ENCODE peak calls at places on chromosome 19, in six cellular contexts. One of them, this sample, is unnamed.

GRCh38 chr19:10968527-10969081 is 7.8 kb downstream of the SMARCA4 start:
- DNase-seq in neural progenitor cell: no peak
- DNase-seq in HCT116: no peak
- DNase-seq in PC-3: no peak
- DNase-seq in GM23338: no peak
- DNase-seq in GM23248: no peak
- DNase-seq in this sample: no peak

GRCh38 chr19:51702754-51703654 is 9.9 kb downstream of the SPACA6 start:
- DNase-seq in PC-3: no peak
- DNase-seq in GM23248: peak; percentile 21
- DNase-seq in HCT116: no peak
- DNase-seq in neural progenitor cell: peak; percentile 49
- DNase-seq in GM23338: peak; percentile 94
- DNase-seq in this sample: peak; percentile 54

GRCh38 chr19:51064534-51065220 is at the start of gene KLK13:
- DNase-seq in PC-3: no peak
- DNase-seq in neural progenitor cell: peak; percentile 26
- DNase-seq in GM23248: peak; percentile 18
- DNase-seq in HCT116: peak; percentile 7
- DNase-seq in GM23338: peak; percentile 87
- DNase-seq in this sample: peak; percentile 63

GRCh38 chr19:30028118-30028991 is 86.3 kb downstream of the URI1 start:
- DNase-seq in GM23248: no peak
- DNase-seq in HCT116: no peak
- DNase-seq in PC-3: peak; percentile 29
- DNase-seq in GM23338: no peak
- DNase-seq in neural progenitor cell: no peak
- DNase-seq in this sample: no peak

GRCh38 chr19:51983361-51983760 is 3.3 kb downstream of the ZNF350 start:
- DNase-seq in HCT116: no peak
- DNase-seq in neural progenitor cell: no peak
- DNase-seq in GM23248: no peak
- DNase-seq in GM23338: no peak
- DNase-seq in PC-3: no peak
- DNase-seq in this sample: no peak

GRCh38 chr19:1483067-1483978 is 4.3 kb upstream of the C19orf25 start:
- DNase-seq in PC-3: no peak
- DNase-seq in HCT116: no peak
- DNase-seq in GM23248: no peak
- DNase-seq in neural progenitor cell: no peak
- DNase-seq in GM23338: no peak
- DNase-seq in this sample: no peak

GRCh38 chr19:31539386-31539785 is 190.2 kb upstream of the TSHZ3 start:
- DNase-seq in GM23338: no peak
- DNase-seq in GM23248: no peak
- DNase-seq in PC-3: no peak
- DNase-seq in neural progenitor cell: no peak
- DNase-seq in HCT116: no peak
- DNase-seq in this sample: no peak

GRCh38 chr19:1234670-1235380 is 3.0 kb downstream of the CBARP start:
- DNase-seq in neural progenitor cell: no peak
- DNase-seq in GM23338: no peak
- DNase-seq in HCT116: no peak
- DNase-seq in GM23248: no peak
- DNase-seq in PC-3: no peak
- DNase-seq in this sample: no peak

GRCh38 chr19:383922-384800 is 24.8 kb downstream of the C2CD4C start:
- DNase-seq in GM23248: peak; percentile 25
- DNase-seq in neural progenitor cell: peak; percentile 77
- DNase-seq in HCT116: no peak
- DNase-seq in PC-3: no peak
- DNase-seq in GM23338: peak; percentile 89
- DNase-seq in this sample: peak; percentile 49

GRCh38 chr19:35518313-35518712 is 4.9 kb upstream of the DMKN start:
- DNase-seq in neural progenitor cell: no peak
- DNase-seq in HCT116: peak; percentile 19
- DNase-seq in GM23248: peak; percentile 98
- DNase-seq in PC-3: peak; percentile 84
- DNase-seq in GM23338: no peak
- DNase-seq in this sample: peak; percentile 35

GRCh38 chr19:51530616-51531015 is 854 bp downstream of the SIGLEC6 start:
- DNase-seq in PC-3: no peak
- DNase-seq in GM23248: no peak
- DNase-seq in GM23338: no peak
- DNase-seq in neural progenitor cell: no peak
- DNase-seq in HCT116: no peak
- DNase-seq in this sample: no peak

GRCh38 chr19:19538767-19539166 is 702 bp downstream of the CILP2 start:
- DNase-seq in HCT116: no peak
- DNase-seq in PC-3: no peak
- DNase-seq in GM23338: peak; percentile 40
- DNase-seq in GM23248: peak; percentile 24
- DNase-seq in neural progenitor cell: no peak
- DNase-seq in this sample: no peak

GRCh38 chr19:19539738-19540703 is 2.0 kb downstream of the CILP2 start:
- DNase-seq in GM23338: peak; percentile 98
- DNase-seq in HCT116: peak; percentile 80
- DNase-seq in GM23248: peak; percentile 77
- DNase-seq in PC-3: peak; percentile 50
- DNase-seq in neural progenitor cell: peak; percentile 59
- DNase-seq in this sample: peak; percentile 53

GRCh38 chr19:19535311-19536191 is 2.5 kb upstream of the CILP2 start:
- DNase-seq in PC-3: no peak
- DNase-seq in GM23248: no peak
- DNase-seq in HCT116: no peak
- DNase-seq in neural progenitor cell: no peak
- DNase-seq in GM23338: no peak
- DNase-seq in this sample: no peak

GRCh38 chr19:19537321-19538048 is 580 bp upstream of the CILP2 start:
- DNase-seq in GM23338: peak; percentile 64
- DNase-seq in PC-3: peak; percentile 19
- DNase-seq in neural progenitor cell: no peak
- DNase-seq in GM23248: peak; percentile 62
- DNase-seq in HCT116: no peak
- DNase-seq in this sample: no peak

GRCh38 chr19:19538077-19538764 is at the start of gene CILP2:
- DNase-seq in HCT116: no peak
- DNase-seq in neural progenitor cell: peak; percentile 86
- DNase-seq in GM23248: peak; percentile 53
- DNase-seq in GM23338: peak; percentile 89
- DNase-seq in PC-3: peak; percentile 28
- DNase-seq in this sample: peak; percentile 77
- TF ChIP-seq EZH2phosphoT487 in HCT116: no peak
- TF ChIP-seq EZH2phosphoT487 in neural progenitor cell: peak; percentile 24
- TF ChIP-seq EZH2phosphoT487 in GM23248: no peak
- TF ChIP-seq EZH2phosphoT487 in GM23338: no peak
- TF ChIP-seq EZH2phosphoT487 in PC-3: no peak
- TF ChIP-seq EZH2phosphoT487 in this sample: no peak

GRCh38 chr19:49102303-49102702 is 11.9 kb upstream of the LIN7B start:
- DNase-seq in neural progenitor cell: no peak
- DNase-seq in PC-3: no peak
- DNase-seq in HCT116: no peak
- DNase-seq in GM23338: no peak
- DNase-seq in GM23248: no peak
- DNase-seq in this sample: no peak

GRCh38 chr19:49098795-49099194 is 13.5 kb downstream of the SNRNP70 start:
- DNase-seq in PC-3: no peak
- DNase-seq in neural progenitor cell: no peak
- DNase-seq in HCT116: no peak
- DNase-seq in GM23248: no peak
- DNase-seq in GM23338: no peak
- DNase-seq in this sample: no peak

GRCh38 chr19:49094505-49095482 is 9.5 kb downstream of the SNRNP70 start:
- DNase-seq in neural progenitor cell: no peak
- DNase-seq in GM23338: no peak
- DNase-seq in HCT116: no peak
- DNase-seq in PC-3: no peak
- DNase-seq in GM23248: peak; percentile 25
- DNase-seq in this sample: no peak

GRCh38 chr19:49101160-49101559 is 13.0 kb upstream of the LIN7B start:
- DNase-seq in GM23248: no peak
- DNase-seq in GM23338: no peak
- DNase-seq in PC-3: no peak
- DNase-seq in neural progenitor cell: no peak
- DNase-seq in HCT116: no peak
- DNase-seq in this sample: no peak

DNA sequence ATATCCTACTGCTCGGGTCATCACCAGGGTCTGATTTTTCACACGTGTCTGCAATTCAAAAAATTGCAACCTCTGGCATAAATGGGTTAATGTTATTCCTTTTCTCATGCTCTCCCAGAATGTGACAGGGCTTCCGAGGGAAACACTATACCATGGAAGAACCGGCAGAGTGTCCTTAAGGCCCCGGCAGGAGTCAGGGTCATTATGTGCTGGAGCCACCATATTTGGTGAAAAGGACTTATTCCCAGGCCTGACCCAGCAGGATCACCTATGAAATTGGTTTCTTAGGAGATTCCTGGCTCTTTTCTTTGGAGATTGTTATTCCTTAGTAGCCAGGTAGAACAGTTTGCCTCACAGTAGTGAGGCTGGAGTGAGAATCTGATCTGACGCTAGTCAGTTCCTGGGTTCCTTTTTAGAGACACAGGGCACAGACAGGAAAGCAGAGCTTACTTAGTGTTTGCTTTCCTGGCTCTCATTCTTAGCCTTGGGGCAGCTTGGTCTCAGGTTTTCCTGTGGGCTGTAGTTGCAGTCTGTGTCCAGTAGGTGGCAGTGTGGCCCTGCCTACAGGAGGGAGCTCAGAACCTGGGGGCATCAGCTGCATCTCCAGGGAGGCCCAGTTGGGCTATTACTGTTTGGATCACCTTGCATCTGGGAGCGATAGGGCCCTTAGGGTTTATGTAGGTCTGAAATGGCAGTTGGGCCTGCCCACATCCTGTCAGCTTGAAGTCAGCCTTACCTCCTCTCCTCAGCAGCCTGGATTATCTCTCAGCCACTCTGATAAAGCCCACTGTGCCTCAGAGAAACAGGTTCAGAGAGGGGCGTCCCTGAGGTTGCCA is 12.4 kb downstream of the SNRNP70 start:
- DNase-seq in GM23248: peak; percentile 79
- DNase-seq in GM23338: peak; percentile 85
- DNase-seq in neural progenitor cell: peak; percentile 78
- DNase-seq in PC-3: peak; percentile 88
- DNase-seq in HCT116: peak; percentile 50
- DNase-seq in this sample: peak; percentile 83
- TF ChIP-seq EZH2phosphoT487 in GM23248: no peak
- TF ChIP-seq EZH2phosphoT487 in GM23338: no peak
- TF ChIP-seq EZH2phosphoT487 in neural progenitor cell: no peak
- TF ChIP-seq EZH2phosphoT487 in PC-3: no peak
- TF ChIP-seq EZH2phosphoT487 in HCT116: no peak
- TF ChIP-seq EZH2phosphoT487 in this sample: no peak

GRCh38 chr19:37969695-37970094 is 62.7 kb downstream of the SIPA1L3 start:
- DNase-seq in PC-3: no peak
- DNase-seq in neural progenitor cell: no peak
- DNase-seq in HCT116: no peak
- DNase-seq in GM23338: no peak
- DNase-seq in GM23248: no peak
- DNase-seq in this sample: no peak
- TF ChIP-seq EZH2phosphoT487 in PC-3: no peak
- TF ChIP-seq EZH2phosphoT487 in neural progenitor cell: no peak
- TF ChIP-seq EZH2phosphoT487 in HCT116: no peak
- TF ChIP-seq EZH2phosphoT487 in GM23338: no peak
- TF ChIP-seq EZH2phosphoT487 in GM23248: no peak
- TF ChIP-seq EZH2phosphoT487 in this sample: no peak

DNA sequence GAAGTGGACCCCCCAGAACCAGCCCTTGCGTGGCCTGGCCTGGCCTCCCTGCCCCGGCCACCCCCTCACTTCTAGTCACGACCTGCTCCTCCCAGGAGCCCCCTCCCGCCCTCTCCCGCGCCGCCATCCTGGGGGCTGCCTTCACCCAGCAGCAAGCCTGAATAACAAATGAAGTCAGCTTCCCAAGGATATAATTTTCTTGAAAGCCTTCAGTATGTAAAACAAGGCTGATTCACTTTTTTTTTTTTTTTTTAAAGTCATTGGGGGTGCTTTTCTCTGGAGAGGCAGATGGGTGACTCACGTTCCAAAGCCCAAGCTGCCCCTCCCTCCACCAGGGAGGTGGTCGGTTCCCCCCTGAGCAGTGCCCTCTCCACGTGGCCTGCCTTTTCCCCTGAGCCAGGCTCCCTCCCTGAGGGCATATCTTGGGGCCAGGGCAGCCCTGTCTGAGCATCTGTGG is 144.2 kb downstream of the KDM4B start:
- DNase-seq in neural progenitor cell: no peak
- DNase-seq in HCT116: no peak
- DNase-seq in GM23248: peak; percentile 66
- DNase-seq in GM23338: no peak
- DNase-seq in PC-3: no peak
- DNase-seq in this sample: no peak
- TF ChIP-seq EZH2phosphoT487 in neural progenitor cell: no peak
- TF ChIP-seq EZH2phosphoT487 in HCT116: no peak
- TF ChIP-seq EZH2phosphoT487 in GM23248: no peak
- TF ChIP-seq EZH2phosphoT487 in GM23338: no peak
- TF ChIP-seq EZH2phosphoT487 in PC-3: no peak
- TF ChIP-seq EZH2phosphoT487 in this sample: no peak

GRCh38 chr19:48644355-48644754 is 1.6 kb downstream of the CA11 start:
- DNase-seq in GM23338: no peak
- DNase-seq in neural progenitor cell: no peak
- DNase-seq in GM23248: no peak
- DNase-seq in PC-3: no peak
- DNase-seq in HCT116: no peak
- DNase-seq in this sample: no peak
- TF ChIP-seq EZH2phosphoT487 in GM23338: no peak
- TF ChIP-seq EZH2phosphoT487 in neural progenitor cell: no peak
- TF ChIP-seq EZH2phosphoT487 in GM23248: no peak
- TF ChIP-seq EZH2phosphoT487 in PC-3: no peak
- TF ChIP-seq EZH2phosphoT487 in HCT116: no peak
- TF ChIP-seq EZH2phosphoT487 in this sample: no peak

DNA sequence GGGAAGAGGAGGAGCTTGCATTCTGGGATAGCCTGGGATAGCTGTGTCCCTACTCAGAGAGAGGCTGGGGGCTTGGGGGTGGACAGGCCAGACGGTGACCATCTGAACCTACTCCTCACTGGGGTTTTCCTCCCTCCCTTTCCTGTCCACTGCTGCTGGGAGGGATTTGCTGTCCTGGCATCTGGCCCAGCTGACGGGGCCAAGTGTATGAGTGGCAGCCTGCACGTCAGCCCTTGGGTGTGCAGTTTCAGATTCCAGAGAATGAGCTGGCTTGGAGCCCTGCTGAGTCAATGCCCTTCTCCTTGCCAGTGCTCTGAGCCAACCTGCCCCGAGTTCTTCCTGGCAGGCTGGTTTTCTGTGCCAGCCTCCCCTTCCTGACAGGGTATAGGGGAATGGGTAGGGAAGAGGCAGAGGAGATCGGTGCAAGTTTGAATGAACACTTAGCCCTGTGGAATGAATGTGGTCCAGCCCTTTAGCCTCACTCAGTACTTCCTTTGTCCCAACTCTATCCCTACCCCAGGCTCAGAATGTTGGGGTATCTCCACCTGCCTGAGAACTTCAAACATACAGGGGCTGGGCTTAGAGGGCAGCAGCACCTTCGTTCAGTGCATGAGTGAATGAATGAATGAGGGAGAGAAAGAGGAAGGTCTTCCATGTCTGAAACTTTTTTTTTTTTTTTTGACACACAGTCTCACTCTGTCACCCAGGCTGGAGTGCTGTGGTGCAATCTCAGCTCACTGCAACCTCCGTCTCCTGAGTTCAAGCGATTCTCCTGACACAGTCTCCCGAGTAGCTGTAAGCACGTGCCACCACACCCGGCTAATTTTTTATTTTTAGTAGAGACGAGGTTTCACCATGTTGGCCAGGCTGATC is 1.8 kb upstream of the ANGPTL4 start:
- DNase-seq in PC-3: peak; percentile 100
- DNase-seq in neural progenitor cell: no peak
- DNase-seq in GM23338: no peak
- DNase-seq in HCT116: peak; percentile 95
- DNase-seq in GM23248: peak; percentile 99
- DNase-seq in this sample: peak; percentile 90
- TF ChIP-seq EZH2phosphoT487 in PC-3: no peak
- TF ChIP-seq EZH2phosphoT487 in neural progenitor cell: no peak
- TF ChIP-seq EZH2phosphoT487 in GM23338: no peak
- TF ChIP-seq EZH2phosphoT487 in HCT116: no peak
- TF ChIP-seq EZH2phosphoT487 in GM23248: no peak
- TF ChIP-seq EZH2phosphoT487 in this sample: no peak